ENCODE peak calls at places on chromosomes 11 and 22, in ten cellular contexts. One of them, this sample, is unnamed.

GRCh38 chr11:128632151-128632791 is 44.9 kb upstream of the ETS1 start:
- DNase-seq in body of pancreas: no peak
- DNase-seq in CD8-positive, alpha-beta memory T cell: peak; percentile 37
- DNase-seq in HCT116: peak; percentile 19
- DNase-seq in tibial nerve: peak; percentile 36
- DNase-seq in BE2C: peak; percentile 42
- DNase-seq in mesendoderm: peak; percentile 78
- DNase-seq in WERI-Rb-1: peak; percentile 32
- DNase-seq in HAP-1: peak; percentile 53
- DNase-seq in ovary: peak; percentile 28
- DNase-seq in this sample: no peak

GRCh38 chr11:72239296-72239848 is 4.6 kb downstream of the PHOX2A start:
- DNase-seq in WERI-Rb-1: no peak
- DNase-seq in tibial nerve: no peak
- DNase-seq in HCT116: no peak
- DNase-seq in CD8-positive, alpha-beta memory T cell: no peak
- DNase-seq in mesendoderm: peak; percentile 78
- DNase-seq in ovary: peak; percentile 61
- DNase-seq in HAP-1: peak; percentile 77
- DNase-seq in BE2C: peak; percentile 94
- DNase-seq in body of pancreas: no peak
- DNase-seq in this sample: peak; percentile 91

GRCh38 chr11:79045811-79046304 is 395.0 kb downstream of the TENM4 start:
- DNase-seq in tibial nerve: no peak
- DNase-seq in BE2C: peak; percentile 33
- DNase-seq in HAP-1: no peak
- DNase-seq in ovary: no peak
- DNase-seq in HCT116: no peak
- DNase-seq in WERI-Rb-1: no peak
- DNase-seq in body of pancreas: no peak
- DNase-seq in CD8-positive, alpha-beta memory T cell: no peak
- DNase-seq in mesendoderm: peak; percentile 45
- DNase-seq in this sample: no peak

GRCh38 chr22:25847451-25847850 is 105.5 kb downstream of the MYO18B start:
- DNase-seq in HAP-1: no peak
- DNase-seq in HCT116: no peak
- DNase-seq in ovary: no peak
- DNase-seq in body of pancreas: no peak
- DNase-seq in mesendoderm: no peak
- DNase-seq in tibial nerve: no peak
- DNase-seq in CD8-positive, alpha-beta memory T cell: no peak
- DNase-seq in BE2C: no peak
- DNase-seq in WERI-Rb-1: no peak
- DNase-seq in this sample: peak; percentile 61

GRCh38 chr11:105786766-105787165 is 176.9 kb downstream of the GRIA4 start:
- DNase-seq in BE2C: no peak
- DNase-seq in ovary: no peak
- DNase-seq in HCT116: no peak
- DNase-seq in mesendoderm: no peak
- DNase-seq in body of pancreas: no peak
- DNase-seq in HAP-1: no peak
- DNase-seq in WERI-Rb-1: no peak
- DNase-seq in tibial nerve: no peak
- DNase-seq in CD8-positive, alpha-beta memory T cell: no peak
- DNase-seq in this sample: no peak

GRCh38 chr22:50031189-50032091 is 18.9 kb upstream of the IL17REL start:
- DNase-seq in HCT116: no peak
- DNase-seq in ovary: no peak
- DNase-seq in BE2C: peak; percentile 11
- DNase-seq in tibial nerve: no peak
- DNase-seq in WERI-Rb-1: no peak
- DNase-seq in CD8-positive, alpha-beta memory T cell: no peak
- DNase-seq in mesendoderm: no peak
- DNase-seq in HAP-1: no peak
- DNase-seq in body of pancreas: no peak
- DNase-seq in this sample: peak; percentile 76

GRCh38 chr11:6505577-6506240 is 8.6 kb downstream of the DNHD1 start:
- DNase-seq in ovary: no peak
- DNase-seq in mesendoderm: peak; percentile 79
- DNase-seq in HCT116: peak; percentile 40
- DNase-seq in body of pancreas: peak; percentile 26
- DNase-seq in HAP-1: peak; percentile 33
- DNase-seq in CD8-positive, alpha-beta memory T cell: peak; percentile 17
- DNase-seq in BE2C: no peak
- DNase-seq in tibial nerve: peak; percentile 49
- DNase-seq in WERI-Rb-1: peak; percentile 24
- DNase-seq in this sample: no peak

GRCh38 chr11:126345759-126346585 is 9.5 kb upstream of the ST3GAL4 start:
- DNase-seq in tibial nerve: no peak
- DNase-seq in ovary: peak; percentile 82
- DNase-seq in BE2C: peak; percentile 78
- DNase-seq in CD8-positive, alpha-beta memory T cell: no peak
- DNase-seq in mesendoderm: peak; percentile 91
- DNase-seq in WERI-Rb-1: peak; percentile 64
- DNase-seq in body of pancreas: peak; percentile 64
- DNase-seq in HCT116: no peak
- DNase-seq in HAP-1: no peak
- DNase-seq in this sample: peak; percentile 61

GRCh38 chr11:327581-327923 is 6.9 kb upstream of the IFITM3 start:
- DNase-seq in body of pancreas: no peak
- DNase-seq in CD8-positive, alpha-beta memory T cell: no peak
- DNase-seq in HAP-1: no peak
- DNase-seq in WERI-Rb-1: no peak
- DNase-seq in tibial nerve: no peak
- DNase-seq in mesendoderm: no peak
- DNase-seq in HCT116: no peak
- DNase-seq in ovary: no peak
- DNase-seq in BE2C: no peak
- DNase-seq in this sample: no peak

GRCh38 chr22:50173983-50174355 is 3.4 kb downstream of the PANX2 start:
- DNase-seq in BE2C: no peak
- DNase-seq in mesendoderm: no peak
- DNase-seq in body of pancreas: no peak
- DNase-seq in ovary: no peak
- DNase-seq in HAP-1: no peak
- DNase-seq in HCT116: no peak
- DNase-seq in WERI-Rb-1: no peak
- DNase-seq in tibial nerve: no peak
- DNase-seq in CD8-positive, alpha-beta memory T cell: no peak
- DNase-seq in this sample: no peak

GRCh38 chr22:19658967-19659804 is 55.1 kb upstream of the SEPTIN5 start:
- DNase-seq in tibial nerve: no peak
- DNase-seq in WERI-Rb-1: no peak
- DNase-seq in BE2C: no peak
- DNase-seq in CD8-positive, alpha-beta memory T cell: no peak
- DNase-seq in mesendoderm: no peak
- DNase-seq in HAP-1: no peak
- DNase-seq in HCT116: no peak
- DNase-seq in ovary: no peak
- DNase-seq in body of pancreas: no peak
- DNase-seq in this sample: no peak

DNA sequence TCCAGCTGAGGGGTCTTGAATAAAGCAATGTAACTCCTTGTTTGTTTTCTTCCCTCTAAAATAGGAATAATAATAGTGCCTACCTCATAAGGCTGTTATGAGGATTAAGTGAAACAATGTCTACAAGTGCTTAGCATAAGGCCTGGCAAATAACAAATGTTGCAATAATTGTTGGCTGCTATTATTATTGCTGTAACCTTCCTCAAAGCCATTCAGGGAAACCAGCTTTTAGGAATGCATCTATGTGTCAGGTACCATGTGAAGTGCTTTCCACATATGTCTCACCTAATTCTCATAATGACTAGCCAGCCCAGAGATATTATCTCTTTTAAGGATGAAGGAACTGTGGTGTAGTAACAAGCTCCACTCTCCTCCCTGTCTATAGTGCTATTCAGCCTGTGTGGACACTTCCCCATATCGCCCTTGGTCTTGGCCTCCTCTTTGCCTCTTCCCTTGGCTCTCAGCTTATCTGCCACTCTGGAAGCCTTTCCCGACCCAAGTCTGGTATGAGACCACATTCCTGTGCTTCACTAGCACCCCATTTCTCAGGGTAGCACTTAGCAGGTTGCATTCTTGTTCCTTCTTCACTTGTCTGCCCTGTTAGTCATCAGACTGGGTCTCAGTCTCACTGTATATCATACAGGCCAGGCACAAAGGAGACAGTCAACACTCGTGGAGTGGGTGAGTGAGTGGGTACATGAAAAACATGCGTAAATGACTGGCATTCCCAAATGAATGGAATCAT is 23.8 kb downstream of the CSNK2A3 start:
- DNase-seq in CD8-positive, alpha-beta memory T cell: no peak
- DNase-seq in HAP-1: no peak
- DNase-seq in BE2C: no peak
- DNase-seq in HCT116: no peak
- DNase-seq in mesendoderm: no peak
- DNase-seq in WERI-Rb-1: no peak
- DNase-seq in tibial nerve: no peak
- DNase-seq in body of pancreas: no peak
- DNase-seq in ovary: no peak
- DNase-seq in this sample: no peak
- H3K36me3 ChIP-seq in CD8-positive, alpha-beta memory T cell: no peaks in the 10 kb centered on the region
- H3K36me3 ChIP-seq in HAP-1: peaks cover 5% of the 10 kb centered on the region
- H3K36me3 ChIP-seq in BE2C: no peaks in the 10 kb centered on the region
- H3K36me3 ChIP-seq in HCT116: peaks cover 11% of the 10 kb centered on the region
- H3K36me3 ChIP-seq in mesendoderm: no peaks in the 10 kb centered on the region
- H3K36me3 ChIP-seq in WERI-Rb-1: no peaks in the 10 kb centered on the region
- H3K36me3 ChIP-seq in tibial nerve: no peaks in the 10 kb centered on the region
- H3K36me3 ChIP-seq in body of pancreas: no peaks in the 10 kb centered on the region
- H3K36me3 ChIP-seq in ovary: no peaks in the 10 kb centered on the region
- H3K36me3 ChIP-seq in this sample: peaks cover 3% of the 10 kb centered on the region

GRCh38 chr22:36339171-36340065 is 48.3 kb downstream of the MYH9 start:
- DNase-seq in body of pancreas: no peak
- DNase-seq in ovary: no peak
- DNase-seq in tibial nerve: no peak
- DNase-seq in mesendoderm: no peak
- DNase-seq in CD8-positive, alpha-beta memory T cell: no peak
- DNase-seq in BE2C: no peak
- DNase-seq in HCT116: no peak
- DNase-seq in WERI-Rb-1: no peak
- DNase-seq in HAP-1: no peak
- DNase-seq in this sample: no peak

GRCh38 chr22:36336246-36337182 is 51.3 kb downstream of the MYH9 start:
- DNase-seq in WERI-Rb-1: no peak
- DNase-seq in BE2C: no peak
- DNase-seq in tibial nerve: no peak
- DNase-seq in mesendoderm: no peak
- DNase-seq in CD8-positive, alpha-beta memory T cell: no peak
- DNase-seq in body of pancreas: peak; percentile 88
- DNase-seq in HCT116: no peak
- DNase-seq in ovary: no peak
- DNase-seq in HAP-1: no peak
- DNase-seq in this sample: no peak

GRCh38 chr22:36335621-36336020 is 52.1 kb downstream of the MYH9 start:
- DNase-seq in BE2C: no peak
- DNase-seq in HAP-1: no peak
- DNase-seq in CD8-positive, alpha-beta memory T cell: no peak
- DNase-seq in body of pancreas: peak; percentile 15
- DNase-seq in mesendoderm: no peak
- DNase-seq in WERI-Rb-1: no peak
- DNase-seq in ovary: no peak
- DNase-seq in HCT116: no peak
- DNase-seq in tibial nerve: no peak
- DNase-seq in this sample: no peak

GRCh38 chr22:36334838-36335603 is 52.7 kb downstream of the MYH9 start:
- DNase-seq in WERI-Rb-1: no peak
- DNase-seq in HAP-1: no peak
- DNase-seq in tibial nerve: no peak
- DNase-seq in ovary: no peak
- DNase-seq in HCT116: no peak
- DNase-seq in CD8-positive, alpha-beta memory T cell: peak; percentile 35
- DNase-seq in body of pancreas: peak; percentile 62
- DNase-seq in BE2C: peak; percentile 42
- DNase-seq in mesendoderm: peak; percentile 42
- DNase-seq in this sample: no peak

DNA sequence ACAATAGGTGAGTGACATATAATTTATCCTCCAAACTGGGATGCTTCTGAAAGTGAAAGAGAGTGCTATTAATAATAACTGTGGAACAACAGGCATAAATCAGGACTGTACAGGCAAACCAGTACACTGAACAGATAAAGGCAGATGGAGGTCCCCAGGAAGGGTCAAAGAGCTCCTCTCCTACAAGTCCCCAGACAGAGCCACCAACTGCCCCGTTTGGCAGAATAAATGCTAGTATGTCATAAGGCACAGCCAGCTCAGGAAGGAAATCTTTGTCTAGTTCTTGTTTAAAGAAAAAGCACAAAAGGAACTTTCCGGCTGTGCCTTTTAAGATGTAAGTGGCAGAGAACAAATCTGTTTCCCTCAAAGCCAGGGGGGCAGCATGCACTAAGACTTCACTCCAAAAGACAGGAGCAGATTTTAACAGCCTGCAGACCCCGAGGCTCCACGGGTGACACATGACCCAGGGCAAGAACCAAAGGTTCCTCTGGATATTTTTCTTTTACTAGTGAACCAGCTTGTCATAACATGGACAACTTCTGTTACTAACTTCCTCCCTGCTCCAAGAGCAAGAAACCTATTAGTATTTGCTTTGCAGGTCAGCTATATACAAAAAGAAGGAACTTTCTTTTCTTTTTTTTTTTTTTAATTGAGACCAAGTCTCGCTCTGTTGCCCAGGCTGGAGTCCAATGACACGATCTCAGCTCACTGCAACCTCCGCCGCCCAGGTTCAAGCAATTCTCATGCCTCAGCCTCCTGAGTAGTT is 50.2 kb downstream of the MYH9 start:
- DNase-seq in ovary: no peak
- DNase-seq in CD8-positive, alpha-beta memory T cell: no peak
- DNase-seq in body of pancreas: no peak
- DNase-seq in WERI-Rb-1: no peak
- DNase-seq in HCT116: no peak
- DNase-seq in mesendoderm: no peak
- DNase-seq in BE2C: no peak
- DNase-seq in tibial nerve: no peak
- DNase-seq in HAP-1: no peak
- DNase-seq in this sample: no peak
- H3K4me3 ChIP-seq in ovary: no peak overlapping the region
- H3K4me3 ChIP-seq in CD8-positive, alpha-beta memory T cell: peak overlapping the region; percentile 15
- H3K4me3 ChIP-seq in body of pancreas: no peak overlapping the region
- H3K4me3 ChIP-seq in WERI-Rb-1: no peak overlapping the region
- H3K4me3 ChIP-seq in HCT116: no peak overlapping the region
- H3K4me3 ChIP-seq in mesendoderm: no peak overlapping the region
- H3K4me3 ChIP-seq in BE2C: no peak overlapping the region
- H3K4me3 ChIP-seq in tibial nerve: no peak overlapping the region
- H3K4me3 ChIP-seq in HAP-1: no peak overlapping the region
- H3K4me3 ChIP-seq in this sample: peak overlapping the region; percentile 7

GRCh38 chr11:122020902-122021301 is 95.1 kb downstream of the BLID start:
- DNase-seq in tibial nerve: peak; percentile 54
- DNase-seq in BE2C: peak; percentile 42
- DNase-seq in ovary: no peak
- DNase-seq in WERI-Rb-1: no peak
- DNase-seq in HCT116: no peak
- DNase-seq in CD8-positive, alpha-beta memory T cell: no peak
- DNase-seq in mesendoderm: no peak
- DNase-seq in body of pancreas: no peak
- DNase-seq in HAP-1: peak; percentile 20
- DNase-seq in this sample: no peak
- H3K36me3 ChIP-seq in tibial nerve: no peaks in the 10 kb centered on the region
- H3K36me3 ChIP-seq in BE2C: no peaks in the 10 kb centered on the region
- H3K36me3 ChIP-seq in ovary: no peaks in the 10 kb centered on the region
- H3K36me3 ChIP-seq in WERI-Rb-1: no peaks in the 10 kb centered on the region
- H3K36me3 ChIP-seq in HCT116: no peaks in the 10 kb centered on the region
- H3K36me3 ChIP-seq in CD8-positive, alpha-beta memory T cell: no peaks in the 10 kb centered on the region
- H3K36me3 ChIP-seq in mesendoderm: no peaks in the 10 kb centered on the region
- H3K36me3 ChIP-seq in body of pancreas: no peaks in the 10 kb centered on the region
- H3K36me3 ChIP-seq in HAP-1: no peaks in the 10 kb centered on the region
- H3K36me3 ChIP-seq in this sample: no peaks in the 10 kb centered on the region

GRCh38 chr11:60840711-60841430 is 1.0 kb upstream of the CCDC86 start:
- DNase-seq in BE2C: no peak
- DNase-seq in ovary: peak; percentile 53
- DNase-seq in HAP-1: no peak
- DNase-seq in tibial nerve: peak; percentile 81
- DNase-seq in CD8-positive, alpha-beta memory T cell: no peak
- DNase-seq in body of pancreas: no peak
- DNase-seq in WERI-Rb-1: no peak
- DNase-seq in mesendoderm: no peak
- DNase-seq in HCT116: no peak
- DNase-seq in this sample: no peak
- H3K4me3 ChIP-seq in BE2C: no peak overlapping the region
- H3K4me3 ChIP-seq in ovary: no peak overlapping the region
- H3K4me3 ChIP-seq in HAP-1: no peak overlapping the region
- H3K4me3 ChIP-seq in tibial nerve: peak overlapping the region; percentile 76
- H3K4me3 ChIP-seq in CD8-positive, alpha-beta memory T cell: peak overlapping the region; percentile 95
- H3K4me3 ChIP-seq in body of pancreas: no peak overlapping the region
- H3K4me3 ChIP-seq in WERI-Rb-1: no peak overlapping the region
- H3K4me3 ChIP-seq in mesendoderm: no peak overlapping the region
- H3K4me3 ChIP-seq in HCT116: no peak overlapping the region
- H3K4me3 ChIP-seq in this sample: peak overlapping the region; percentile 92